ENCODE peak calls at places on chromosomes 12 and 14, in eight cellular contexts. One of them, this sample, is unnamed.

GRCh38 chr12:77855548-77855947 is 24.9 kb downstream of the NAV3 start:
- DNase-seq in breast epithelium: no peak
- DNase-seq in PC-3: peak
- DNase-seq in left ventricle myocardium inferior: no peak
- DNase-seq in uterus: no peak
- DNase-seq in cardiac muscle cell: no peak
- DNase-seq in choroid plexus epithelial cell: no peak
- DNase-seq in pancreas: no peak
- DNase-seq in this sample: no peak

GRCh38 chr12:12470751-12471300 is 91.8 kb downstream of the DUSP16 start:
- DNase-seq in breast epithelium: no peak
- DNase-seq in PC-3: peak
- DNase-seq in left ventricle myocardium inferior: no peak
- DNase-seq in uterus: no peak
- DNase-seq in cardiac muscle cell: no peak
- DNase-seq in choroid plexus epithelial cell: no peak
- DNase-seq in pancreas: no peak
- DNase-seq in this sample: no peak

GRCh38 chr12:12877145-12877544 is 14.2 kb upstream of the GPRC5A start:
- DNase-seq in breast epithelium: no peak
- DNase-seq in PC-3: no peak
- DNase-seq in left ventricle myocardium inferior: no peak
- DNase-seq in uterus: no peak
- DNase-seq in cardiac muscle cell: no peak
- DNase-seq in choroid plexus epithelial cell: no peak
- DNase-seq in pancreas: no peak
- DNase-seq in this sample: no peak

GRCh38 chr14:92510972-92511371 is 2.6 kb upstream of the RIN3 start:
- DNase-seq in breast epithelium: no peak
- DNase-seq in PC-3: peak
- DNase-seq in left ventricle myocardium inferior: no peak
- DNase-seq in uterus: no peak
- DNase-seq in cardiac muscle cell: no peak
- DNase-seq in choroid plexus epithelial cell: no peak
- DNase-seq in pancreas: no peak
- DNase-seq in this sample: no peak

GRCh38 chr14:62162998-62163589 is 400.9 kb downstream of the SNAPC1 start:
- DNase-seq in breast epithelium: no peak
- DNase-seq in PC-3: peak
- DNase-seq in left ventricle myocardium inferior: no peak
- DNase-seq in uterus: no peak
- DNase-seq in cardiac muscle cell: peak
- DNase-seq in choroid plexus epithelial cell: peak
- DNase-seq in pancreas: no peak
- DNase-seq in this sample: peak

GRCh38 chr14:68468437-68469207 is 324.2 kb downstream of the ZFP36L1 start:
- DNase-seq in breast epithelium: no peak
- DNase-seq in PC-3: peak
- DNase-seq in left ventricle myocardium inferior: no peak
- DNase-seq in uterus: no peak
- DNase-seq in cardiac muscle cell: peak
- DNase-seq in choroid plexus epithelial cell: peak
- DNase-seq in pancreas: no peak
- DNase-seq in this sample: no peak

GRCh38 chr14:92613008-92613658 is 99.6 kb downstream of the RIN3 start:
- DNase-seq in breast epithelium: no peak
- DNase-seq in PC-3: peak
- DNase-seq in left ventricle myocardium inferior: peak
- DNase-seq in uterus: no peak
- DNase-seq in cardiac muscle cell: peak
- DNase-seq in choroid plexus epithelial cell: peak
- DNase-seq in pancreas: no peak
- DNase-seq in this sample: no peak

GRCh38 chr12:92570056-92570753 is 132.6 kb upstream of the PLEKHG7 start:
- DNase-seq in breast epithelium: peak
- DNase-seq in PC-3: peak
- DNase-seq in left ventricle myocardium inferior: no peak
- DNase-seq in uterus: peak
- DNase-seq in cardiac muscle cell: peak
- DNase-seq in choroid plexus epithelial cell: peak
- DNase-seq in pancreas: peak
- DNase-seq in this sample: no peak

GRCh38 chr12:55970775-55971174 is 3.1 kb upstream of the RAB5B start:
- DNase-seq in breast epithelium: no peak
- DNase-seq in PC-3: no peak
- DNase-seq in left ventricle myocardium inferior: no peak
- DNase-seq in uterus: no peak
- DNase-seq in cardiac muscle cell: peak
- DNase-seq in choroid plexus epithelial cell: peak
- DNase-seq in pancreas: no peak
- DNase-seq in this sample: no peak

GRCh38 chr12:98645572-98646067 is 530 bp downstream of the APAF1 start:
- DNase-seq in breast epithelium: no peak
- DNase-seq in PC-3: peak
- DNase-seq in left ventricle myocardium inferior: no peak
- DNase-seq in uterus: peak
- DNase-seq in cardiac muscle cell: no peak
- DNase-seq in choroid plexus epithelial cell: peak
- DNase-seq in pancreas: peak
- DNase-seq in this sample: no peak

GRCh38 chr12:59780605-59781135 is 184.8 kb downstream of the SLC16A7 start:
- DNase-seq in breast epithelium: no peak
- DNase-seq in PC-3: peak
- DNase-seq in left ventricle myocardium inferior: no peak
- DNase-seq in uterus: no peak
- DNase-seq in cardiac muscle cell: peak
- DNase-seq in choroid plexus epithelial cell: peak
- DNase-seq in pancreas: no peak
- DNase-seq in this sample: no peak

GRCh38 chr12:67919406-67919805 is 69.8 kb upstream of the IFNG-AS1 start:
- DNase-seq in breast epithelium: no peak
- DNase-seq in PC-3: peak
- DNase-seq in left ventricle myocardium inferior: no peak
- DNase-seq in uterus: no peak
- DNase-seq in cardiac muscle cell: no peak
- DNase-seq in choroid plexus epithelial cell: peak
- DNase-seq in pancreas: no peak
- DNase-seq in this sample: no peak

GRCh38 chr12:105212431-105212830 is 23.5 kb downstream of the APPL2 start:
- DNase-seq in breast epithelium: no peak
- DNase-seq in PC-3: peak
- DNase-seq in left ventricle myocardium inferior: no peak
- DNase-seq in uterus: no peak
- DNase-seq in cardiac muscle cell: peak
- DNase-seq in choroid plexus epithelial cell: no peak
- DNase-seq in pancreas: no peak
- DNase-seq in this sample: no peak

GRCh38 chr12:91778091-91778819 is 367.4 kb downstream of the BTG1 start:
- DNase-seq in breast epithelium: no peak
- DNase-seq in PC-3: no peak
- DNase-seq in left ventricle myocardium inferior: no peak
- DNase-seq in uterus: peak
- DNase-seq in cardiac muscle cell: peak
- DNase-seq in choroid plexus epithelial cell: peak
- DNase-seq in pancreas: no peak
- DNase-seq in this sample: no peak

GRCh38 chr12:59928416-59928815 is 332.6 kb downstream of the SLC16A7 start:
- DNase-seq in breast epithelium: no peak
- DNase-seq in PC-3: peak
- DNase-seq in left ventricle myocardium inferior: no peak
- DNase-seq in uterus: no peak
- DNase-seq in cardiac muscle cell: no peak
- DNase-seq in choroid plexus epithelial cell: no peak
- DNase-seq in pancreas: peak
- DNase-seq in this sample: no peak

GRCh38 chr14:100669468-100669867 is 57.2 kb upstream of the DLK1 start:
- DNase-seq in breast epithelium: no peak
- DNase-seq in PC-3: no peak
- DNase-seq in left ventricle myocardium inferior: no peak
- DNase-seq in uterus: no peak
- DNase-seq in cardiac muscle cell: no peak
- DNase-seq in choroid plexus epithelial cell: no peak
- DNase-seq in pancreas: no peak
- DNase-seq in this sample: no peak

GRCh38 chr14:97887690-97888089 is 1090.5 kb downstream of the VRK1 start:
- DNase-seq in breast epithelium: no peak
- DNase-seq in PC-3: no peak
- DNase-seq in left ventricle myocardium inferior: no peak
- DNase-seq in uterus: no peak
- DNase-seq in cardiac muscle cell: no peak
- DNase-seq in choroid plexus epithelial cell: no peak
- DNase-seq in pancreas: no peak
- DNase-seq in this sample: no peak

GRCh38 chr14:29240046-29240445 is 473.5 kb downstream of the FOXG1 start:
- DNase-seq in breast epithelium: no peak
- DNase-seq in PC-3: peak
- DNase-seq in left ventricle myocardium inferior: no peak
- DNase-seq in uterus: no peak
- DNase-seq in cardiac muscle cell: peak
- DNase-seq in choroid plexus epithelial cell: peak
- DNase-seq in pancreas: no peak
- DNase-seq in this sample: no peak

GRCh38 chr12:14630793-14631192 is 63.1 kb upstream of the PLBD1 start:
- DNase-seq in breast epithelium: no peak
- DNase-seq in PC-3: no peak
- DNase-seq in left ventricle myocardium inferior: no peak
- DNase-seq in uterus: no peak
- DNase-seq in cardiac muscle cell: no peak
- DNase-seq in choroid plexus epithelial cell: no peak
- DNase-seq in pancreas: no peak
- DNase-seq in this sample: no peak

GRCh38 chr12:69059465-69060457 is 126.8 kb upstream of the CPM start:
- DNase-seq in breast epithelium: no peak
- DNase-seq in PC-3: peak
- DNase-seq in left ventricle myocardium inferior: no peak
- DNase-seq in uterus: no peak
- DNase-seq in cardiac muscle cell: peak
- DNase-seq in choroid plexus epithelial cell: peak
- DNase-seq in pancreas: no peak
- DNase-seq in this sample: no peak

GRCh38 chr14:52412426-52412825 is 98.3 kb downstream of the PTGER2 start:
- DNase-seq in breast epithelium: no peak
- DNase-seq in PC-3: no peak
- DNase-seq in left ventricle myocardium inferior: no peak
- DNase-seq in uterus: no peak
- DNase-seq in cardiac muscle cell: no peak
- DNase-seq in choroid plexus epithelial cell: no peak
- DNase-seq in pancreas: no peak
- DNase-seq in this sample: no peak

GRCh38 chr12:123363385-123363742 is 1.3 kb downstream of the SBNO1 start:
- DNase-seq in breast epithelium: no peak
- DNase-seq in PC-3: peak
- DNase-seq in left ventricle myocardium inferior: no peak
- DNase-seq in uterus: no peak
- DNase-seq in cardiac muscle cell: no peak
- DNase-seq in choroid plexus epithelial cell: peak
- DNase-seq in pancreas: no peak
- DNase-seq in this sample: no peak

GRCh38 chr14:65959563-65960024 is 526.6 kb upstream of the CCDC196 start:
- DNase-seq in breast epithelium: no peak
- DNase-seq in PC-3: no peak
- DNase-seq in left ventricle myocardium inferior: no peak
- DNase-seq in uterus: no peak
- DNase-seq in cardiac muscle cell: no peak
- DNase-seq in choroid plexus epithelial cell: no peak
- DNase-seq in pancreas: no peak
- DNase-seq in this sample: no peak
- TF ChIP-seq CTCF in breast epithelium: no peak
- TF ChIP-seq CTCF in PC-3: no peak
- TF ChIP-seq CTCF in left ventricle myocardium inferior: no peak
- TF ChIP-seq CTCF in uterus: no peak
- TF ChIP-seq CTCF in cardiac muscle cell: no peak
- TF ChIP-seq CTCF in choroid plexus epithelial cell: no peak
- TF ChIP-seq CTCF in pancreas: no peak
- TF ChIP-seq CTCF in this sample: no peak

GRCh38 chr14:53792909-53793308 is 163.7 kb downstream of the BMP4 start:
- DNase-seq in breast epithelium: no peak
- DNase-seq in PC-3: peak
- DNase-seq in left ventricle myocardium inferior: no peak
- DNase-seq in uterus: no peak
- DNase-seq in cardiac muscle cell: no peak
- DNase-seq in choroid plexus epithelial cell: no peak
- DNase-seq in pancreas: no peak
- DNase-seq in this sample: no peak
- TF ChIP-seq CTCF in breast epithelium: no peak
- TF ChIP-seq CTCF in PC-3: peak
- TF ChIP-seq CTCF in left ventricle myocardium inferior: no peak
- TF ChIP-seq CTCF in uterus: no peak
- TF ChIP-seq CTCF in cardiac muscle cell: no peak
- TF ChIP-seq CTCF in choroid plexus epithelial cell: no peak
- TF ChIP-seq CTCF in pancreas: no peak
- TF ChIP-seq CTCF in this sample: no peak

DNA sequence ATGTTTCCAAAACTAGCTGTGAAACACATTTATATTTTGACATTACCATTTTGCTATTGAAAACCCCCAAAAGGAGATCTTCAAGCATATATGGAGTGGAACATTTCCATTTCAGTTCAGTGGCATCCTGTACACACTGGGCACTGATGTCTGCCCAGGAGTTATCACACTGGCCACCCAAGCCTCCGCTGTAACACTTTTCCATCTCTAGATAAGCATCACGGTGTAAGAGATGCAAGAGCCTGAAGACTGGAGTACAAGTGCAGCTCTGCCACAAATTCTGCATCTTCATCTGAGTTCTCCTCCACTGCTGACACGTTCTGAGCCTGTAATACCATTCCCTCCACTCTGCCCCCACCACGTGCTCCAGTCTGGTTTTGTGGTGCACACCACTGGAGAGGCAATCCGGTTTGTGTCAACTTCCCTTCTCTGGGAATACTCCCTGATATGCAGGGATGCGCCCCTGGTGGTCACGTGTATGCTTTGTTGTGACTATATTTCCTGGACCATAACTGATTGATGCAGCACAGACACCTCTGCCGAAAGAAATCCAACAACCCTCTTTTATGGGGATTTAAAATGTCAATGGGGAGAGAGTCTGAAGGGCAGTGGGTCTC is 12.7 kb downstream of the SPTLC2 start:
- DNase-seq in breast epithelium: no peak
- DNase-seq in PC-3: peak
- DNase-seq in left ventricle myocardium inferior: peak
- DNase-seq in uterus: peak
- DNase-seq in cardiac muscle cell: peak
- DNase-seq in choroid plexus epithelial cell: no peak
- DNase-seq in pancreas: no peak
- DNase-seq in this sample: no peak
- TF ChIP-seq CTCF in breast epithelium: no peak
- TF ChIP-seq CTCF in PC-3: peak
- TF ChIP-seq CTCF in left ventricle myocardium inferior: no peak
- TF ChIP-seq CTCF in uterus: no peak
- TF ChIP-seq CTCF in cardiac muscle cell: peak
- TF ChIP-seq CTCF in choroid plexus epithelial cell: peak
- TF ChIP-seq CTCF in pancreas: no peak
- TF ChIP-seq CTCF in this sample: no peak

DNA sequence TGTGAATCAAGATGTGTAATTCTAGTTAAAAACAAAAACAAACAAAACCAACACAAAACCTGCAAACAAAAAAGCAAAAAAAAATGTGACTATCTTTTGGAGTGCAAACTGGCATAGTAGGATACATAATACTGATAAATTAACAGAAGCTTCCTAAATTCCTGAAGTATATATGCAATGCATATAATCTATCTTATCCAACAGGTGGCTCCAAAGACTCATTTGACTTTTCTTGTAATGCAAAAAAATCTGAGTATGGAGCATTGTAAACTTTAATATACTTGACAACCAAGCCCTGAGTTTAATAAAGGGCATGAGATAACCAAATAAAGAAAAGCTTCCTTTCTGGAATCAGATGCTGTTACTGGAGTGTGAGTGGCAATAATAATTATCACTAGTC is 1003.6 kb downstream of the FSCB start:
- DNase-seq in breast epithelium: no peak
- DNase-seq in PC-3: peak
- DNase-seq in left ventricle myocardium inferior: no peak
- DNase-seq in uterus: no peak
- DNase-seq in cardiac muscle cell: no peak
- DNase-seq in choroid plexus epithelial cell: no peak
- DNase-seq in pancreas: no peak
- DNase-seq in this sample: no peak
- TF ChIP-seq CTCF in breast epithelium: no peak
- TF ChIP-seq CTCF in PC-3: peak
- TF ChIP-seq CTCF in left ventricle myocardium inferior: no peak
- TF ChIP-seq CTCF in uterus: no peak
- TF ChIP-seq CTCF in cardiac muscle cell: no peak
- TF ChIP-seq CTCF in choroid plexus epithelial cell: no peak
- TF ChIP-seq CTCF in pancreas: no peak
- TF ChIP-seq CTCF in this sample: peak

This sample was measured in D721Med.